ENCODE peak calls at places on chromosomes 2 and 18, in six cellular contexts. O is neuronal stem cell, D is neural progenitor cell, W is IMR-90, B is PC-3, C is H9. M is an unnamed sample. For H3K4me1, the result is how much of the 10 kb centered on the place peaks cover.

GRCh38 chr18:47247036-47247832 is 4.2 kb downstream of the SKOR2 start:
- DNase-seq in W (no peak), D (peak), O (no peak), B (no peak), C (peak), M (no peak)

GRCh38 chr2:127675335-127676261 is at the start of gene LIMS2:
- DNase-seq in O (no peak), W (peak), C (peak), D (peak), B (peak), M (no peak)

GRCh38 chr2:8986327-8986976 is 17.0 kb downstream of the MBOAT2 start:
- DNase-seq in C (peak), O (no peak), B (peak), D (peak), W (no peak), M (no peak)

GRCh38 chr2:199940373-199940772 is 14.9 kb downstream of the TYW5 start:
- DNase-seq in W (peak), B (peak), O (no peak), D (peak), C (no peak), M (no peak)

GRCh38 chr2:108884629-108885028 is 98.1 kb downstream of the CCDC138 start:
- DNase-seq in O (no peak), C (peak), B (no peak), W (no peak), D (peak), M (no peak)

GRCh38 chr18:25935356-25935755 is 155.1 kb downstream of the SS18 start:
- DNase-seq in D (no peak), B (no peak), C (no peak), W (no peak), O (no peak), M (no peak)

GRCh38 chr2:209579236-209579749 is 155.4 kb downstream of the MAP2 start:
- DNase-seq in O (peak), W (no peak), B (no peak), D (peak), C (peak), M (no peak)

GRCh38 chr18:6741290-6741689 is 11.8 kb downstream of the ARHGAP28 start:
- DNase-seq in D (no peak), W (peak), O (no peak), C (no peak), B (peak), M (no peak)

GRCh38 chr2:11716689-11717321 is 29.6 kb upstream of the LPIN1 start:
- DNase-seq in D (no peak), B (no peak), W (peak), C (no peak), O (no peak), M (no peak)

GRCh38 chr18:35352283-35352682 is 8.1 kb upstream of the ZNF24 start:
- DNase-seq in B (no peak), C (no peak), O (no peak), D (no peak), W (no peak), M (no peak)

GRCh38 chr2:172442072-172442895 is 14.9 kb downstream of the ITGA6 start:
- DNase-seq in B (peak), O (no peak), W (peak), C (peak), D (peak), M (peak)

GRCh38 chr2:226403360-226403759 is 396.3 kb downstream of the IRS1 start:
- DNase-seq in D (no peak), B (no peak), W (peak), O (no peak), C (no peak), M (no peak)

GRCh38 chr2:46377287-46377605 is 80.0 kb downstream of the EPAS1 start:
- DNase-seq in C (no peak), B (no peak), W (no peak), O (no peak), D (peak), M (peak)

GRCh38 chr2:163646659-163647058 is 89.1 kb downstream of the FIGN start:
- DNase-seq in B (no peak), D (no peak), O (no peak), C (no peak), W (no peak), M (no peak)

GRCh38 chr2:234133004-234133403 is 82.5 kb downstream of the SPP2 start:
- DNase-seq in B (peak), W (no peak), O (no peak), D (no peak), C (no peak), M (no peak)

GRCh38 chr2:220434365-220434764 is 806.9 kb downstream of the SLC4A3 start:
- DNase-seq in B (peak), W (peak), C (no peak), D (no peak), O (no peak), M (no peak)

GRCh38 chr2:46116616-46117015 is 180.6 kb upstream of the EPAS1 start:
- DNase-seq in C (no peak), B (no peak), W (peak), O (no peak), D (no peak), M (no peak)

GRCh38 chr2:97715951-97716694 is 2.7 kb downstream of the ZAP70 start:
- DNase-seq in O (no peak), D (no peak), C (no peak), B (no peak), W (no peak), M (no peak)

GRCh38 chr18:79519751-79520472 is 124.2 kb downstream of the NFATC1 start:
- DNase-seq in D (peak), C (peak), B (no peak), O (no peak), W (peak), M (peak)

GRCh38 chr2:127122351-127123027 is 15.5 kb upstream of the BIN1 start:
- DNase-seq in C (no peak), D (no peak), W (no peak), B (no peak), O (no peak), M (peak)

GRCh38 chr2:241567776-241568175 is 9.2 kb downstream of the BOK start:
- DNase-seq in B (no peak), W (no peak), C (no peak), O (no peak), D (no peak), M (no peak)

GRCh38 chr2:24509425-24509824 is 18.4 kb downstream of the NCOA1 start:
- DNase-seq in C (no peak), O (no peak), B (no peak), W (no peak), D (no peak), M (no peak)

GRCh38 chr18:33839452-33840225 is 261.6 kb downstream of the ASXL3 start:
- DNase-seq in B (peak), D (peak), W (peak), C (no peak), O (peak), M (peak)

GRCh38 chr2:108958002-108958401 is 31.0 kb downstream of the EDAR start:
- DNase-seq in C (no peak), D (no peak), W (no peak), O (no peak), B (no peak), M (peak)

GRCh38 chr2:190121971-190122370 is 59.4 kb upstream of the MSTN start:
- DNase-seq in W (peak), C (no peak), O (no peak), B (peak), D (peak), M (no peak)

GRCh38 chr18:62631173-62631572 is 84.2 kb upstream of the PHLPP1 start:
- DNase-seq in B (no peak), O (no peak), D (no peak), W (no peak), C (no peak), M (no peak)

GRCh38 chr18:58788971-58789797 is 75.5 kb upstream of the ZNF532 start:
- DNase-seq in B (peak), W (peak), O (no peak), D (peak), C (peak), M (peak)

DNA sequence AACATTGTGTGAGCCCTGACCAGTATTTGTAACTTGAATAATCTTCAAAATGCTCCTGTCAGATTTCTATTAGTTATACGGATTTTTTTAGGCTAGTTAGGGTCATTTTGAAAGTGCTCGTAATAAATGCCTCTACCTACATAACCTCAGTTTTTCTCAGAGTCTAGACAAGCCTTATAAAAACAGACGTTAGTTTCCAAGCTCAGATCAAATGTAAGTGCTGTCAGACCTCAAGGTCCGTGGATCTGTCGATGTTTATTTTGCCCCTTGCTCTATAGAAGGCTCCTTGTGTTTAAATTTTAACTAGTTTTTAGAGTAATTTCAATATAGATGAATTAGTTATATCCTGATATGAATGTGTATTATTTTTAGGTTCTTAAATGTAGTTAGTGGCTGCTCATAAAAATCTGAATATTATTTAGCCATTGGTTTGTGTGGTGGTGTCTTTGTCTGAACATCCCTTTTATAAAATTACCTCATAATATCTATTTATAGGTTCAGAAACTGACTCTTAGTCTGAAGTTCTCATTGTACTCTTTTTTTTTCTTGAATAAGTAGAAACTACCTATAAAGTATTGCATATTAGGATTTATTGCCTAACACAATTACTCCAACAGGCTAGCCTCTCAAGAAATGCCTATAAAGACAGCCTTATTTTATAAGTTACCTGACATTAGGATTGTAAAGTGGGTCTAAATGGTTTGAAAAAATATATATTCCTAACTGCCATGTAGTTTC is 71.1 kb downstream of the MTA3 start:
- DNase-seq in B (no peak), W (no peak), D (no peak), C (no peak), O (no peak), M (no peak)
- H3K9ac ChIP-seq in B (no peak), W (no peak), D (no peak), C (no peak), O (no peak), M (no peak)

DNA sequence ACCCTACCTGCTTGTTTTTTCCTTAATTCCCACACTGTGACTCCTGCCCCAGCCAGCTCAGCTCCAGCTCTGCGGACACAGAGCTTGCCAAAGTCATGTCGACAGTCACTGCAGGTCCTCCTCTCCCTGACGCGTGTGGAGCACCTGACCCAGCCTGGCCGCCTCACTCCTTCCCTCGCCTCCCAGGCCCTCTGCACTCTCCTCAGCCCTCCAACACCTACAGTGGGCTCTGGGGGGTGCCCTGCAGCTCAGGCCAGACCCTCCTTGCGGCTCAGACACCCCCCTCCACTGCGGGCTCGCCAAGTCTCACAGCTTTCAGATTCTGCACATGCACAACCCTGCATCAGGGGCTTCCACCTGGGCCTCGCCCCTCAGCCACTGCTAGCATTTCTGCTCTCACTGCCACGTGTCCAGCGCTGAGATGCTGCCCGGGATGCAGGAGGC is 68.3 kb downstream of the NDUFA10 start:
- DNase-seq in C (no peak), W (no peak), B (no peak), D (no peak), O (no peak), M (no peak)
- H3K4me1 ChIP-seq in C (under half), W (under half), B (under half), D (under half), O (under half), M (under half)

DNA sequence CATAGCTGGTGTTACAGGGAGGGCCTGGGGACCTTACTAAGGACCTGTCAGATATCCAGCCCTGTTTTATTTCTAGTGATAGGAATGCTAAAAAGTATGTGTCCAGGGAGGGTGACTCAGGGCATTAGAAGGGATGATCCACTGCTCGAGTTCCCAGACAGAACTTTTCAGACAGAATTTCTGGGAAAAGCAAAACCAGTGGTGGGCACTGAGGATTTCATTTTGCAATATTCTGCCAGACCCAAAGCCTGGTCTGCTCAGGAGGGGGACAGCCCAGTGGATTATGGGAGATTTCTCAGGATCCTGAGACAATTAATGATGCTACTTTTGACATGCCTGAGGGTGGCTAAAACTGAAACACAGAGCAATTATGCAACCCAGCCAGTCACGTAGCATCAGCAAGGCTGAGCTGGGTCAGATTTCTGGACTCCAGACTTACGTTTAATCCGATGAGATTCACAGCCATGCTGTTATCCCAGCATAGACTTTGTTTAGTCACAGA is 4.7 kb upstream of the KCNE4 start:
- DNase-seq in O (no peak), D (no peak), C (no peak), W (peak), B (no peak), M (no peak)
- H3K9ac ChIP-seq in O (no peak), D (no peak), C (no peak), W (peak), B (no peak), M (no peak)

DNA sequence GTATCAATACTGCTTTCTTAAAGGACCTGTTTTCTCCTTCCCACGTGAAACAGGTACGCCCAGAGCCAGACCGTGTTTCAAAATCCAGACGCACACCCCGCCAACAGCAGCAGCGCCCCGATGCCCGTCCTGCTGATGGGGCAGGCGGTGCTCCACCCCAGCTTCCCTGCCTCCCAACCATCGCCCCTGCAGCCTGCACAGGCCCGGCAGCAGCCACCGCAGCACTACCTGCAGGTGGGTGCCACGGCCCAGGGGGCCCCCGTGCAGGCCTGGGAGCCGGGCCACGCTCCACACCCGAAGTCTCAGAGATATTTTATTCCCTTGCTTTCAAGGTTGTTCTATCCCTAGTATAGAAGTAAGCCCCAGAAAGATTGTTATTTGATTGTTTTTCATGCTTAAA is 8.8 kb upstream of the RPL31 start:
- DNase-seq in D (no peak), O (no peak), W (no peak), C (no peak), B (no peak), M (no peak)
- H3K4me1 ChIP-seq in D (under half), O (under half), W (under half), C (under half), B (under half), M (under half)

GRCh38 chr2:20641123-20641985 is 9.5 kb downstream of the HS1BP3 start:
- DNase-seq in B (peak), O (no peak), D (no peak), W (peak), C (no peak), M (no peak)
- H3K9ac ChIP-seq in B (no peak), O (peak), D (no peak), W (no peak), C (no peak), M (no peak)